ENCODE peak calls at places on chromosome 6, in ten cellular contexts. One of them, this sample, is unnamed.
A peak's percentile ranks its signal among the peaks of the same experiment; 100 is the strongest.

GRCh38 chr6:3414704-3415453 is 42.0 kb downstream of the SLC22A23 start:
- DNase-seq in HCT116: no peak
- DNase-seq in gastrocnemius medialis: no peak
- DNase-seq in A549: no peak
- DNase-seq in transverse colon: no peak
- DNase-seq in Peyer's patch: no peak
- DNase-seq in heart left ventricle: no peak
- DNase-seq in upper lobe of left lung: no peak
- DNase-seq in adrenal gland: no peak
- DNase-seq in endothelial cell of umbilical vein: no peak
- DNase-seq in this sample: peak; percentile 69

GRCh38 chr6:45727824-45728449 is 287.7 kb downstream of the CLIC5 start:
- DNase-seq in HCT116: no peak
- DNase-seq in gastrocnemius medialis: no peak
- DNase-seq in A549: no peak
- DNase-seq in transverse colon: no peak
- DNase-seq in Peyer's patch: no peak
- DNase-seq in heart left ventricle: no peak
- DNase-seq in upper lobe of left lung: peak; percentile 17
- DNase-seq in adrenal gland: no peak
- DNase-seq in endothelial cell of umbilical vein: no peak
- DNase-seq in this sample: no peak

GRCh38 chr6:84260926-84261325 is 33.5 kb upstream of the CEP162 start:
- DNase-seq in HCT116: no peak
- DNase-seq in gastrocnemius medialis: no peak
- DNase-seq in A549: no peak
- DNase-seq in transverse colon: no peak
- DNase-seq in Peyer's patch: no peak
- DNase-seq in heart left ventricle: no peak
- DNase-seq in upper lobe of left lung: no peak
- DNase-seq in adrenal gland: no peak
- DNase-seq in endothelial cell of umbilical vein: no peak
- DNase-seq in this sample: no peak

GRCh38 chr6:4370066-4370465 is 234.7 kb upstream of the ECI2 start:
- DNase-seq in HCT116: peak; percentile 13
- DNase-seq in gastrocnemius medialis: no peak
- DNase-seq in A549: peak; percentile 45
- DNase-seq in transverse colon: no peak
- DNase-seq in Peyer's patch: no peak
- DNase-seq in heart left ventricle: no peak
- DNase-seq in upper lobe of left lung: no peak
- DNase-seq in adrenal gland: no peak
- DNase-seq in endothelial cell of umbilical vein: peak; percentile 22
- DNase-seq in this sample: no peak

GRCh38 chr6:128069180-128069579 is 168.3 kb upstream of the THEMIS start:
- DNase-seq in HCT116: no peak
- DNase-seq in gastrocnemius medialis: no peak
- DNase-seq in A549: no peak
- DNase-seq in transverse colon: no peak
- DNase-seq in Peyer's patch: no peak
- DNase-seq in heart left ventricle: no peak
- DNase-seq in upper lobe of left lung: no peak
- DNase-seq in adrenal gland: no peak
- DNase-seq in endothelial cell of umbilical vein: no peak
- DNase-seq in this sample: no peak

GRCh38 chr6:134257516-134257915 is 60.4 kb downstream of the SGK1 start:
- DNase-seq in HCT116: no peak
- DNase-seq in gastrocnemius medialis: no peak
- DNase-seq in A549: no peak
- DNase-seq in transverse colon: no peak
- DNase-seq in Peyer's patch: no peak
- DNase-seq in heart left ventricle: no peak
- DNase-seq in upper lobe of left lung: no peak
- DNase-seq in adrenal gland: no peak
- DNase-seq in endothelial cell of umbilical vein: no peak
- DNase-seq in this sample: no peak

GRCh38 chr6:80742481-80742880 is 636.0 kb downstream of the BCKDHB start:
- DNase-seq in HCT116: peak; percentile 35
- DNase-seq in gastrocnemius medialis: no peak
- DNase-seq in A549: peak; percentile 16
- DNase-seq in transverse colon: no peak
- DNase-seq in Peyer's patch: no peak
- DNase-seq in heart left ventricle: no peak
- DNase-seq in upper lobe of left lung: no peak
- DNase-seq in adrenal gland: no peak
- DNase-seq in endothelial cell of umbilical vein: peak; percentile 33
- DNase-seq in this sample: no peak

GRCh38 chr6:134351615-134352474 is 33.9 kb upstream of the SGK1 start:
- DNase-seq in HCT116: no peak
- DNase-seq in gastrocnemius medialis: peak; percentile 79
- DNase-seq in A549: no peak
- DNase-seq in transverse colon: no peak
- DNase-seq in Peyer's patch: no peak
- DNase-seq in heart left ventricle: no peak
- DNase-seq in upper lobe of left lung: no peak
- DNase-seq in adrenal gland: no peak
- DNase-seq in endothelial cell of umbilical vein: no peak
- DNase-seq in this sample: no peak

GRCh38 chr6:147678256-147678655 is 169.8 kb downstream of the SAMD5 start:
- DNase-seq in HCT116: no peak
- DNase-seq in gastrocnemius medialis: no peak
- DNase-seq in A549: no peak
- DNase-seq in transverse colon: no peak
- DNase-seq in Peyer's patch: no peak
- DNase-seq in heart left ventricle: no peak
- DNase-seq in upper lobe of left lung: no peak
- DNase-seq in adrenal gland: no peak
- DNase-seq in endothelial cell of umbilical vein: no peak
- DNase-seq in this sample: no peak

GRCh38 chr6:29792123-29793035 is 35.2 kb upstream of the HLA-G start:
- DNase-seq in HCT116: no peak
- DNase-seq in gastrocnemius medialis: peak; percentile 15
- DNase-seq in A549: no peak
- DNase-seq in transverse colon: peak; percentile 58
- DNase-seq in Peyer's patch: peak; percentile 68
- DNase-seq in heart left ventricle: peak; percentile 82
- DNase-seq in upper lobe of left lung: peak; percentile 96
- DNase-seq in adrenal gland: peak; percentile 69
- DNase-seq in endothelial cell of umbilical vein: peak; percentile 9
- DNase-seq in this sample: peak; percentile 92

GRCh38 chr6:148619891-148620290 is 126.9 kb upstream of the UST start:
- DNase-seq in HCT116: no peak
- DNase-seq in gastrocnemius medialis: no peak
- DNase-seq in A549: no peak
- DNase-seq in transverse colon: no peak
- DNase-seq in Peyer's patch: no peak
- DNase-seq in heart left ventricle: no peak
- DNase-seq in upper lobe of left lung: no peak
- DNase-seq in adrenal gland: no peak
- DNase-seq in endothelial cell of umbilical vein: no peak
- DNase-seq in this sample: no peak

GRCh38 chr6:78851156-78851555 is 16.2 kb upstream of the IRAK1BP1 start:
- DNase-seq in HCT116: no peak
- DNase-seq in gastrocnemius medialis: no peak
- DNase-seq in A549: no peak
- DNase-seq in transverse colon: no peak
- DNase-seq in Peyer's patch: no peak
- DNase-seq in heart left ventricle: no peak
- DNase-seq in upper lobe of left lung: no peak
- DNase-seq in adrenal gland: no peak
- DNase-seq in endothelial cell of umbilical vein: no peak
- DNase-seq in this sample: no peak

GRCh38 chr6:81834141-81834621 is 81.7 kb upstream of the TENT5A start:
- DNase-seq in HCT116: no peak
- DNase-seq in gastrocnemius medialis: no peak
- DNase-seq in A549: peak; percentile 34
- DNase-seq in transverse colon: peak; percentile 35
- DNase-seq in Peyer's patch: no peak
- DNase-seq in heart left ventricle: peak; percentile 57
- DNase-seq in upper lobe of left lung: no peak
- DNase-seq in adrenal gland: peak; percentile 34
- DNase-seq in endothelial cell of umbilical vein: no peak
- DNase-seq in this sample: no peak
- H3K4me3 ChIP-seq in HCT116: no peak overlapping the region
- H3K4me3 ChIP-seq in gastrocnemius medialis: no peak overlapping the region
- H3K4me3 ChIP-seq in A549: no peak overlapping the region
- H3K4me3 ChIP-seq in transverse colon: no peak overlapping the region
- H3K4me3 ChIP-seq in Peyer's patch: no peak overlapping the region
- H3K4me3 ChIP-seq in heart left ventricle: no peak overlapping the region
- H3K4me3 ChIP-seq in upper lobe of left lung: no peak overlapping the region
- H3K4me3 ChIP-seq in adrenal gland: no peak overlapping the region
- H3K4me3 ChIP-seq in endothelial cell of umbilical vein: no peak overlapping the region
- H3K4me3 ChIP-seq in this sample: no peak overlapping the region

GRCh38 chr6:24183584-24183983 is 57.6 kb downstream of the NRSN1 start:
- DNase-seq in HCT116: no peak
- DNase-seq in gastrocnemius medialis: no peak
- DNase-seq in A549: no peak
- DNase-seq in transverse colon: no peak
- DNase-seq in Peyer's patch: no peak
- DNase-seq in heart left ventricle: no peak
- DNase-seq in upper lobe of left lung: no peak
- DNase-seq in adrenal gland: no peak
- DNase-seq in endothelial cell of umbilical vein: no peak
- DNase-seq in this sample: no peak
- TF ChIP-seq POLR2A in HCT116: no peak
- TF ChIP-seq POLR2A in gastrocnemius medialis: no peak
- TF ChIP-seq POLR2A in A549: no peak
- TF ChIP-seq POLR2A in transverse colon: no peak
- TF ChIP-seq POLR2A in Peyer's patch: no peak
- TF ChIP-seq POLR2A in heart left ventricle: no peak
- TF ChIP-seq POLR2A in upper lobe of left lung: no peak
- TF ChIP-seq POLR2A in adrenal gland: no peak
- TF ChIP-seq POLR2A in endothelial cell of umbilical vein: no peak
- TF ChIP-seq POLR2A in this sample: no peak

GRCh38 chr6:144909753-144910280 is 624.7 kb downstream of the UTRN start:
- DNase-seq in HCT116: no peak
- DNase-seq in gastrocnemius medialis: no peak
- DNase-seq in A549: no peak
- DNase-seq in transverse colon: no peak
- DNase-seq in Peyer's patch: no peak
- DNase-seq in heart left ventricle: no peak
- DNase-seq in upper lobe of left lung: no peak
- DNase-seq in adrenal gland: no peak
- DNase-seq in endothelial cell of umbilical vein: no peak
- DNase-seq in this sample: no peak

GRCh38 chr6:144911322-144911721 is 626.2 kb downstream of the UTRN start:
- DNase-seq in HCT116: no peak
- DNase-seq in gastrocnemius medialis: no peak
- DNase-seq in A549: no peak
- DNase-seq in transverse colon: no peak
- DNase-seq in Peyer's patch: no peak
- DNase-seq in heart left ventricle: no peak
- DNase-seq in upper lobe of left lung: no peak
- DNase-seq in adrenal gland: no peak
- DNase-seq in endothelial cell of umbilical vein: no peak
- DNase-seq in this sample: no peak

GRCh38 chr6:144908004-144908403 is 622.9 kb downstream of the UTRN start:
- DNase-seq in HCT116: no peak
- DNase-seq in gastrocnemius medialis: no peak
- DNase-seq in A549: no peak
- DNase-seq in transverse colon: no peak
- DNase-seq in Peyer's patch: no peak
- DNase-seq in heart left ventricle: no peak
- DNase-seq in upper lobe of left lung: no peak
- DNase-seq in adrenal gland: no peak
- DNase-seq in endothelial cell of umbilical vein: no peak
- DNase-seq in this sample: no peak

GRCh38 chr6:144918073-144918472 is 632.9 kb downstream of the UTRN start:
- DNase-seq in HCT116: no peak
- DNase-seq in gastrocnemius medialis: no peak
- DNase-seq in A549: no peak
- DNase-seq in transverse colon: no peak
- DNase-seq in Peyer's patch: no peak
- DNase-seq in heart left ventricle: no peak
- DNase-seq in upper lobe of left lung: no peak
- DNase-seq in adrenal gland: no peak
- DNase-seq in endothelial cell of umbilical vein: no peak
- DNase-seq in this sample: no peak

DNA sequence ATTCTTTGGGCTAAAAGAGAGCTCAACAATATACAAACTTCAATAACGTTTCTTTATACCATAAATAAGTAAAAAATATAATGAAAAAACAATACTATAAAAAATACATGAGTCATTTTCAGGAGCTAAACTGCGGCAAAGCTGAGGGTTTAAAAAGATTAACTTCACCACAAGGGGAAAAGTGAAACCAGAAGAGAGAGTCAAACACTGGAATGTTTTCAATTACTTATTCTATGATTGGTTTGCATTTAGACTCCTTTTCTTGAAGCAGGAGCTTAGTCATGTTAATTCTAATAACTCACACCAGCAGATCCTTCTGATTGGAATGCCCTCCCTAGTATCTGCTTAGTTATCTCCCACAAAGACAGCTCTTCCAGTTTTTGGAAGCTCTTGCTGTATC is 627.3 kb downstream of the UTRN start:
- DNase-seq in HCT116: no peak
- DNase-seq in gastrocnemius medialis: no peak
- DNase-seq in A549: no peak
- DNase-seq in transverse colon: no peak
- DNase-seq in Peyer's patch: no peak
- DNase-seq in heart left ventricle: no peak
- DNase-seq in upper lobe of left lung: no peak
- DNase-seq in adrenal gland: no peak
- DNase-seq in endothelial cell of umbilical vein: peak; percentile 9
- DNase-seq in this sample: no peak
- TF ChIP-seq CTCF in HCT116: peak; percentile 14
- TF ChIP-seq CTCF in gastrocnemius medialis: no peak
- TF ChIP-seq CTCF in A549: no peak
- TF ChIP-seq CTCF in transverse colon: no peak
- TF ChIP-seq CTCF in Peyer's patch: no peak
- TF ChIP-seq CTCF in heart left ventricle: no peak
- TF ChIP-seq CTCF in upper lobe of left lung: no peak
- TF ChIP-seq CTCF in adrenal gland: no peak
- TF ChIP-seq CTCF in endothelial cell of umbilical vein: no peak
- TF ChIP-seq CTCF in this sample: no peak

GRCh38 chr6:122360809-122361208 is 38.6 kb upstream of the HSF2 start:
- DNase-seq in HCT116: no peak
- DNase-seq in gastrocnemius medialis: no peak
- DNase-seq in A549: no peak
- DNase-seq in transverse colon: no peak
- DNase-seq in Peyer's patch: no peak
- DNase-seq in heart left ventricle: no peak
- DNase-seq in upper lobe of left lung: peak; percentile 6
- DNase-seq in adrenal gland: no peak
- DNase-seq in endothelial cell of umbilical vein: no peak
- DNase-seq in this sample: no peak

GRCh38 chr6:122361314-122361979 is 38.0 kb upstream of the HSF2 start:
- DNase-seq in HCT116: no peak
- DNase-seq in gastrocnemius medialis: no peak
- DNase-seq in A549: no peak
- DNase-seq in transverse colon: no peak
- DNase-seq in Peyer's patch: no peak
- DNase-seq in heart left ventricle: no peak
- DNase-seq in upper lobe of left lung: no peak
- DNase-seq in adrenal gland: no peak
- DNase-seq in endothelial cell of umbilical vein: no peak
- DNase-seq in this sample: no peak

GRCh38 chr6:122364084-122364483 is 35.4 kb upstream of the HSF2 start:
- DNase-seq in HCT116: no peak
- DNase-seq in gastrocnemius medialis: no peak
- DNase-seq in A549: no peak
- DNase-seq in transverse colon: no peak
- DNase-seq in Peyer's patch: no peak
- DNase-seq in heart left ventricle: no peak
- DNase-seq in upper lobe of left lung: no peak
- DNase-seq in adrenal gland: no peak
- DNase-seq in endothelial cell of umbilical vein: no peak
- DNase-seq in this sample: no peak

GRCh38 chr6:122365775-122366403 is 33.6 kb upstream of the HSF2 start:
- DNase-seq in HCT116: no peak
- DNase-seq in gastrocnemius medialis: no peak
- DNase-seq in A549: no peak
- DNase-seq in transverse colon: no peak
- DNase-seq in Peyer's patch: no peak
- DNase-seq in heart left ventricle: no peak
- DNase-seq in upper lobe of left lung: no peak
- DNase-seq in adrenal gland: no peak
- DNase-seq in endothelial cell of umbilical vein: no peak
- DNase-seq in this sample: no peak
- H3K4me3 ChIP-seq in HCT116: no peak overlapping the region
- H3K4me3 ChIP-seq in gastrocnemius medialis: no peak overlapping the region
- H3K4me3 ChIP-seq in A549: no peak overlapping the region
- H3K4me3 ChIP-seq in transverse colon: no peak overlapping the region
- H3K4me3 ChIP-seq in Peyer's patch: no peak overlapping the region
- H3K4me3 ChIP-seq in heart left ventricle: no peak overlapping the region
- H3K4me3 ChIP-seq in upper lobe of left lung: no peak overlapping the region
- H3K4me3 ChIP-seq in adrenal gland: no peak overlapping the region
- H3K4me3 ChIP-seq in endothelial cell of umbilical vein: no peak overlapping the region
- H3K4me3 ChIP-seq in this sample: no peak overlapping the region

This sample was measured in lower leg skin.